ENCODE peak calls at places on chromosomes 2 and 18, in seven cellular contexts. O is pons; E is AG10803; R is stimulated activated CD4-positive, alpha-beta T cell treated with anti-CD3 and anti-CD28 coated beads, TNF-alpha, amount 100 ng/mL, for 4 hours; U is body of pancreas; W is H7; B is LHCN-M2. V is an unnamed sample.

GRCh38 chr2:233983445-233983844 is 66.3 kb downstream of the TRPM8 start:
- DNase-seq in O (no peak), E (peak; percentile 15), R (no peak), U (no peak), W (no peak), B (no peak), V (no peak)

GRCh38 chr2:216792222-216793001 is 67.5 kb downstream of the TNP1 start:
- DNase-seq in O (peak; percentile 5), E (peak; percentile 96), R (no peak), U (no peak), W (no peak), B (no peak), V (no peak)

GRCh38 chr18:75163736-75164135 is 45.2 kb downstream of the PTGR3 start:
- DNase-seq in O (no peak), E (no peak), R (no peak), U (no peak), W (no peak), B (no peak), V (no peak)

GRCh38 chr2:229725716-229726346 is 11.5 kb upstream of the DNER start:
- DNase-seq in O (no peak), E (peak; percentile 54), R (no peak), U (no peak), W (no peak), B (peak; percentile 70), V (no peak)

GRCh38 chr2:23504591-23504990 is 119.6 kb downstream of the KLHL29 start:
- DNase-seq in O (no peak), E (no peak), R (no peak), U (no peak), W (no peak), B (no peak), V (no peak)

GRCh38 chr2:45218931-45219339 is 209.7 kb upstream of the SIX2 start:
- DNase-seq in O (no peak), E (no peak), R (no peak), U (no peak), W (no peak), B (no peak), V (no peak)

GRCh38 chr18:22391571-22392359 is 25.9 kb downstream of the CTAGE1 start:
- DNase-seq in O (no peak), E (peak; percentile 90), R (no peak), U (peak; percentile 18), W (no peak), B (peak; percentile 43), V (no peak)

GRCh38 chr2:171083426-171083825 is 77.3 kb downstream of the TLK1 start:
- DNase-seq in O (no peak), E (no peak), R (no peak), U (no peak), W (no peak), B (no peak), V (no peak)

GRCh38 chr2:85312404-85312803 is 15.4 kb downstream of the TGOLN2 start:
- DNase-seq in O (no peak), E (peak; percentile 81), R (no peak), U (no peak), W (no peak), B (peak; percentile 93), V (no peak)

GRCh38 chr2:111121028-111121872 is 536 bp downstream of the BCL2L11 start:
- DNase-seq in O (no peak), E (no peak), R (no peak), U (peak; percentile 63), W (peak; percentile 72), B (peak; percentile 27), V (peak; percentile 48)

GRCh38 chr2:69893684-69894481 is at the start of gene SNRNP27:
- DNase-seq in O (peak; percentile 74), E (peak; percentile 81), R (peak; percentile 71), U (peak; percentile 82), W (peak; percentile 76), B (peak; percentile 80), V (peak; percentile 75)

GRCh38 chr2:157182834-157183396 is 74.6 kb upstream of the GALNT5 start:
- DNase-seq in O (no peak), E (peak; percentile 85), R (no peak), U (no peak), W (no peak), B (peak; percentile 94), V (no peak)

GRCh38 chr2:43185146-43185545 is 41.3 kb downstream of the ZFP36L2 start:
- DNase-seq in O (no peak), E (no peak), R (no peak), U (no peak), W (no peak), B (peak; percentile 47), V (no peak)

GRCh38 chr2:237920673-237921072 is 46.1 kb upstream of the UBE2F start:
- DNase-seq in O (no peak), E (peak; percentile 77), R (no peak), U (no peak), W (no peak), B (peak; percentile 17), V (no peak)

GRCh38 chr2:54042908-54043620 is 72.3 kb upstream of the PSME4 start:
- DNase-seq in O (peak; percentile 83), E (no peak), R (no peak), U (no peak), W (no peak), B (no peak), V (no peak)

GRCh38 chr2:59627599-59627998 is 925.9 kb downstream of the BCL11A start:
- DNase-seq in O (no peak), E (no peak), R (no peak), U (no peak), W (no peak), B (no peak), V (no peak)

GRCh38 chr2:68878753-68879152 is 7.6 kb upstream of the BMP10 start:
- DNase-seq in O (no peak), E (no peak), R (no peak), U (no peak), W (no peak), B (no peak), V (no peak)

GRCh38 chr2:172685467-172685866 is 50.2 kb upstream of the RAPGEF4 start:
- DNase-seq in O (no peak), E (no peak), R (no peak), U (no peak), W (no peak), B (no peak), V (no peak)

GRCh38 chr2:165155152-165155551 is 48.7 kb downstream of the SCN3A start:
- DNase-seq in O (no peak), E (no peak), R (no peak), U (no peak), W (no peak), B (no peak), V (no peak)

GRCh38 chr2:177239934-177240600 is 24.5 kb downstream of the NFE2L2 start:
- DNase-seq in O (peak; percentile 97), E (peak; percentile 66), R (no peak), U (no peak), W (no peak), B (peak; percentile 80), V (no peak)

GRCh38 chr2:145563752-145564615 is 1044.1 kb upstream of the ZEB2 start:
- DNase-seq in O (peak; percentile 9), E (no peak), R (no peak), U (peak; percentile 31), W (no peak), B (peak; percentile 97), V (no peak)

GRCh38 chr18:9712606-9713005 is 4.5 kb downstream of the RAB31 start:
- DNase-seq in O (no peak), E (peak; percentile 85), R (no peak), U (no peak), W (no peak), B (no peak), V (no peak)

GRCh38 chr18:57331718-57332117 is 20.6 kb upstream of the ST8SIA3 start:
- DNase-seq in O (no peak), E (no peak), R (no peak), U (no peak), W (no peak), B (no peak), V (no peak)

GRCh38 chr18:33201509-33201926 is 239.0 kb downstream of the CCDC178 start:
- DNase-seq in O (peak; percentile 52), E (no peak), R (no peak), U (peak; percentile 20), W (peak; percentile 39), B (peak; percentile 3), V (peak; percentile 64)

GRCh38 chr18:61292280-61292679 is 41.0 kb upstream of the CDH20 start:
- DNase-seq in O (no peak), E (no peak), R (no peak), U (no peak), W (no peak), B (no peak), V (no peak)

GRCh38 chr2:197159681-197160211 is 150.8 kb downstream of the ANKRD44 start:
- DNase-seq in O (no peak), E (peak; percentile 44), R (no peak), U (no peak), W (no peak), B (peak; percentile 71), V (no peak)

GRCh38 chr18:61605376-61606067 is 272.3 kb downstream of the CDH20 start:
- DNase-seq in O (no peak), E (no peak), R (no peak), U (no peak), W (no peak), B (no peak), V (no peak)

GRCh38 chr18:22006458-22006857 is 162.9 kb upstream of the GATA6 start:
- DNase-seq in O (no peak), E (no peak), R (no peak), U (no peak), W (no peak), B (no peak), V (no peak)

V was measured in WTC11.